ENCODE peak calls at places on chromosomes 6 and 20, in five cellular contexts. F, Q, X, C and I are unnamed samples.

GRCh38 chr20:37285664-37286374 is 3.6 kb upstream of the MANBAL start:
- DNase-seq in Q (peak), X (no peak), F (no peak), C (no peak), I (no peak)

GRCh38 chr20:62353289-62354030 is 13.7 kb downstream of the LAMA5 start:
- DNase-seq in C (peak), X (no peak), F (no peak), Q (peak), I (no peak)

GRCh38 chr20:41155267-41155666 is 17.9 kb downstream of the PLCG1 start:
- DNase-seq in X (no peak), Q (no peak), F (no peak), C (no peak), I (no peak)

GRCh38 chr6:147881432-147881831 is 372.9 kb downstream of the SAMD5 start:
- DNase-seq in C (no peak), Q (no peak), F (no peak), X (no peak), I (no peak)

GRCh38 chr6:99458319-99458718 is 33.2 kb upstream of the PNISR start:
- DNase-seq in C (no peak), X (no peak), F (peak), Q (no peak), I (peak)

GRCh38 chr6:134317471-134318131 is at the start of gene SGK1:
- DNase-seq in X (no peak), Q (no peak), C (no peak), F (peak), I (no peak)

GRCh38 chr6:104607501-104607900 is 252.2 kb downstream of the HACE1 start:
- DNase-seq in X (no peak), C (no peak), Q (no peak), F (no peak), I (no peak)

GRCh38 chr20:31570735-31571617 is 34.1 kb upstream of the ID1 start:
- DNase-seq in X (no peak), Q (peak), C (no peak), F (no peak), I (no peak)

GRCh38 chr6:81606965-81607381 is 145.5 kb downstream of the TENT5A start:
- DNase-seq in C (no peak), F (no peak), Q (no peak), X (no peak), I (no peak)

GRCh38 chr20:16106191-16106849 is 466.9 kb downstream of the KIF16B start:
- DNase-seq in C (no peak), F (no peak), X (no peak), Q (no peak), I (no peak)

GRCh38 chr6:120354452-120355098 is 979.7 kb downstream of the TBC1D32 start:
- DNase-seq in F (no peak), C (no peak), X (no peak), Q (no peak), I (peak)

GRCh38 chr6:158911746-158912158 is 88.2 kb downstream of the RSPH3 start:
- DNase-seq in C (no peak), Q (no peak), X (no peak), F (no peak), I (no peak)

GRCh38 chr6:113842165-113842564 is 15.0 kb upstream of the MARCKS start:
- DNase-seq in C (no peak), Q (no peak), X (no peak), F (no peak), I (no peak)

GRCh38 chr6:105135907-105136432 is 43.8 kb downstream of the POPDC3 start:
- DNase-seq in F (no peak), X (no peak), Q (no peak), C (no peak), I (no peak)

GRCh38 chr6:68127066-68127465 is 508.0 kb upstream of the ADGRB3 start:
- DNase-seq in Q (no peak), X (no peak), C (no peak), F (no peak), I (no peak)

GRCh38 chr6:112253842-112254816 is at the start of gene LAMA4:
- DNase-seq in C (peak), X (peak), Q (no peak), F (peak), I (no peak)

GRCh38 chr20:21670126-21670525 is 35.3 kb upstream of the PAX1 start:
- DNase-seq in X (no peak), C (no peak), F (no peak), Q (no peak), I (no peak)

GRCh38 chr6:148999921-149000589 is 253.2 kb downstream of the UST start:
- DNase-seq in C (peak), Q (no peak), X (no peak), F (peak), I (no peak)

GRCh38 chr6:134267917-134268361 is 50.0 kb downstream of the SGK1 start:
- DNase-seq in C (no peak), X (no peak), Q (no peak), F (no peak), I (no peak)

GRCh38 chr6:27582928-27583725 is 110.2 kb upstream of the ZNF184 start:
- DNase-seq in Q (no peak), X (no peak), C (no peak), F (peak), I (no peak)

GRCh38 chr6:156955494-156956183 is 178.5 kb downstream of the ARID1B start:
- DNase-seq in Q (no peak), F (no peak), X (no peak), C (peak), I (no peak)

GRCh38 chr6:56958481-56958880 is 3.6 kb downstream of the BEND6 start:
- DNase-seq in C (no peak), F (no peak), X (no peak), Q (no peak), I (no peak)

GRCh38 chr20:23622839-23623343 is 14.9 kb downstream of the CST3 start:
- DNase-seq in C (peak), X (peak), F (no peak), Q (no peak), I (peak)

GRCh38 chr6:356828-357251 is 34.7 kb upstream of the IRF4 start:
- DNase-seq in C (no peak), F (no peak), Q (no peak), X (no peak), I (no peak)

GRCh38 chr6:33904050-33904827 is 100.4 kb upstream of the MLN start:
- DNase-seq in X (no peak), C (no peak), Q (no peak), F (peak), I (no peak)

GRCh38 chr6:42100029-42100901 is 42.2 kb downstream of the C6orf132 start:
- DNase-seq in F (no peak), X (no peak), C (no peak), Q (no peak), I (no peak)

GRCh38 chr6:46948699-46949098 is 27.0 kb upstream of the ADGRF5 start:
- DNase-seq in X (no peak), C (no peak), F (peak), Q (no peak), I (no peak)

GRCh38 chr6:73728548-73729205 is 32.7 kb downstream of the CD109 start:
- DNase-seq in F (no peak), X (no peak), Q (no peak), C (no peak), I (no peak)

GRCh38 chr20:45153147-45153546 is 21.6 kb upstream of the PI3 start:
- DNase-seq in Q (no peak), F (no peak), X (no peak), C (no peak), I (no peak)

GRCh38 chr20:18197382-18198070 is 59.9 kb downstream of the KAT14 start:
- DNase-seq in F (no peak), C (no peak), Q (peak), X (no peak), I (peak)

GRCh38 chr6:170082531-170083187 is 208.2 kb downstream of the DLL1 start:
- DNase-seq in Q (no peak), X (no peak), C (no peak), F (no peak), I (no peak)

GRCh38 chr6:125073071-125073470 is 80.5 kb upstream of the TPD52L1 start:
- DNase-seq in C (no peak), Q (no peak), X (no peak), F (no peak), I (no peak)

GRCh38 chr6:54056105-54056504 is 55.1 kb upstream of the MLIP start:
- DNase-seq in Q (no peak), F (no peak), C (no peak), X (no peak), I (no peak)

GRCh38 chr20:4082406-4083102 is 67.2 kb upstream of the RNF24 start:
- DNase-seq in X (no peak), Q (no peak), C (peak), F (peak), I (no peak)

GRCh38 chr6:110239516-110240265 is 59.5 kb downstream of the CDC40 start:
- DNase-seq in C (no peak), Q (no peak), F (no peak), X (no peak), I (no peak)

GRCh38 chr6:112562348-112563220 is 215.5 kb downstream of the RFPL4B start:
- DNase-seq in Q (no peak), F (no peak), X (no peak), C (no peak), I (no peak)

GRCh38 chr20:20360464-20360863 is 7.4 kb upstream of the INSM1 start:
- DNase-seq in X (peak), F (peak), C (no peak), Q (no peak), I (no peak)

GRCh38 chr6:81937296-81937937 is 184.9 kb upstream of the TENT5A start:
- DNase-seq in F (no peak), X (no peak), Q (no peak), C (no peak), I (peak)

DNA sequence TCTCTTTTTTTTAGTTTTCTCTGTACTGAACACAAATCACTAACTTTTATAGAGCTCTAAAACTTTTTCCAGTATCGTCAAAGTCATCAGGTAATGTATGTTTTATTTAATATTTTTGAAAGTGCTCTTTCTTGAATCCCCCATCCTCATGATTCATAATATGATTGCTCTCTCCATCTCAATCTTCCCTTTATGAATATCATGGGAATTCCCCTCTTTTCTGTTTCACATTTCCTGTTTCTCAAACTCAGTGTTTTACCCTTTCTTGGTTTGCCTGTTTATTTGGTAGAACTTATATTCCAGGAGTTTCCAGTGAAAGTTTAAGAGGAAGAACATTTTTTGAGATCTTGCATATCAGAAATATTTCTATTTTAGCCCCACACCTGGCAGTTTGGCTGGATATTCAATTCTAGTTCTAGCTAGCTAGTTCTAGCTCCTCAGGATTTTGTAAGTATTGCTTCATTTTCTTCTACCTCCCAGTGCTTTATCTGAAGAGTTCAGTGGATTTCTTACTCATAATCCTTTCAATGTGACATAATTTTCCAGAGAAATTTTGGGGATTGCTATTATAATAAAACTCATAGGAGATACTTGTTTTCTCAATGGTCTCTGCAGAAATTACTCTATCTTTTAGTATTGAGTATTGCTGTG is 6.1 kb upstream of the C6orf58 start:
- DNase-seq in Q (no peak), F (no peak), X (no peak), C (no peak), I (no peak)
- H3K27ac ChIP-seq in Q (no peak), F (no peak), X (no peak), C (no peak), I (no peak)

DNA sequence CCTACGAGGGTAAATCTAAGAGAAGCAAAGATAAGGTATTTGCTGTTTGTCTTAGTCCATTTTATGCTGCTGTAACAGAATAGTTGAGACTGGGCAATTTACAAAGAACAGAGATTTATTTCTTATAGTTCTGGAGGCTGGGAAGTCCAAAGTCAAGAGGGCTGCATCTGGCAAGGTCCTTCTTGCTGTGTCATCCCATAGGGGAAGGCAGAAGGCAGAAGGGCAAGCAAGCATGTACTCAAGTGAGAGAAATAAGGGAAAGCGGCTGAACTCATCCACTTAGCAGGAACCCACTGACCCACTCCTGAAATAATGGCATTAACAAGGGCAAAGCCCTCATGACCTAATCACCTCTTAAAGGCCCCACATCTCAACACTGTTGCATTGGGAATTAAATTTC is 102.7 kb downstream of the AGPAT4 start:
- DNase-seq in X (no peak), Q (no peak), C (no peak), F (no peak), I (no peak)
- H3K27ac ChIP-seq in X (no peak), Q (no peak), C (no peak), F (no peak), I (no peak)

GRCh38 chr6:167469655-167470054 is 144.8 kb downstream of the TTLL2 start:
- DNase-seq in F (no peak), C (no peak), Q (no peak), X (no peak), I (no peak)
- H3K27ac ChIP-seq in F (no peak), C (no peak), Q (no peak), X (no peak), I (no peak)

DNA sequence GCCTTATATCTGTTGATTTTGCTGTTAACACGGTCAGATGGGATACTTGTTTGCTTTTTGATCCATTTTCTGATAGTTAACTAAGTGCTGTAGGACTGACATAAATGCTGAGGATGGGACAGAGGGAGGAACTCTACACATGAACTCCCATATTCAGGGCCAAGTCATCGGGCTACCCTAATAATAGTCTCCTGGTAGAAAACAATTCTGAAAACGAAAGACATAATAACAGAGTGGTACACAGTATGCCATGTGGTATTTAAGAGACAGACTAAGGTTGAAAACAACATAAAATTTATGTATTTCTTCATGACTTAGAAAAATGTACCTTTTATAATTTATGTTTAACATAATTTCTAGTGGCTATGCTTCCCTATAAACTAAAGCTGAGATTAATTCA is 12.0 kb downstream of the ID4 start:
- DNase-seq in X (no peak), C (no peak), F (no peak), Q (no peak), I (no peak)
- H3K27ac ChIP-seq in X (no peak), C (no peak), F (no peak), Q (no peak), I (no peak)

DNA sequence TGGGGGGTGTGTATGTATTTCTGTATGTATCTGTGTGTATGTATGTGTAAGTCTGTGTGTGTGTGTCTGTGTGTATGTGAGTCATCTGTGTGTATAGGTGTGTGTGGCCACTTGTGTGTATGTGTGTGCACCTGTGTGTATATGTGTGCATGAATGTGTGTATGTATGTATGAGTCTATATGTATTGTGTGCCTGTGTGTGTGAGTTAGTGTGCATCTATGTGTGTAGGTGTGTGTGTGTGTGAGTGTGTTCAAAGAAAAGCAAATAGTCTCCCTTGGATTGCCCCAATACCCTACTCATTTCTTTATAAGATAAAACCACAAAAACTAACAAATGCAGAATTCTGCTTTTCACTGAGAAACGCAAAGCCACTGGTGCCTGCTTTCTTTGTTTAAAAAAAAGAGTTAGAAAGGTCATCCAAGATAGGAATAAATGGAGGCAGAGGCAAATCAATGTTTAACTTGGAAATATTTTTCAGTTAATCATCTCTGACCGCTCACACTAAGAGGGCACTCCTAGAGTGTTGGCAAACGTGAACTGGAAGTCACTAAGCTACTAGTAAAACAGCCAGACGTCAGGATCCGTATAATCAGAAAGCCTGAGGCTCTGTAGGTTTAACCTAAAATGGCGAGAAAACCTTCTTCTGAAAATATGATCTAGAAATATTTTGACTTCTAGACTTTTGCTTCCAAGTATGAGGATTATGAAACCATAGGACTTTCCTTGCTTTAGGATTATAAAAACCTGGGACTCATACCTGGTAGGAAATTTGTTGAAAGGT is 37.4 kb upstream of the JAG1 start:
- DNase-seq in Q (no peak), C (no peak), X (peak), F (no peak), I (no peak)
- H3K27ac ChIP-seq in Q (no peak), C (no peak), X (peak), F (no peak), I (no peak)

DNA sequence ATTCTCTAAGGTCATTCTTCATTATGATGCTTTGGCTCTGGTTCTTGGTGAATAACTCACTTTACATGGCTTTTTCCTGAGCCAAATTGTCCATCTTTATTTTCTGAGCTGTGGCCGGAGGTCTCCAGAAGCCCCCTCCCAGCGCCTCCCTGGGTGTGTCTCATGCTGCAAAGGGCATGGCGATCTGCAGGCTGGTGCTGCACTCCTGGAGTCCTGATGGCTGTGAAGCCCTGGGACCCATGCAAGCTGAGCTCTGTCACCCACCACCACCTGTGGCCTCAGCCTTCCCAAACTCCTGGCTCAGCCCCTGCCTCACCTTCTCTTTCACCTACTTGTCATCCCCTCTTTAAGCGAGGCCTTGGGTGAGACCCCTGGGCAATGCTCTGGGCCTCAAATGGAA is 96.9 kb downstream of the CEBPB start:
- DNase-seq in F (no peak), Q (no peak), X (no peak), C (no peak), I (no peak)
- H3K27ac ChIP-seq in F (no peak), Q (no peak), X (peak), C (no peak), I (no peak)